ENCODE peak calls at places on chromosome 9, in eight cellular contexts. One of them, this sample, is unnamed.

GRCh38 chr9:31597977-31598376 is 786.5 kb upstream of the ACO1 start:
- DNase-seq in RWPE1: peak; percentile 91
- DNase-seq in left ventricle myocardium inferior: no peak
- DNase-seq in tibial artery: no peak
- DNase-seq in epithelial cell of esophagus: peak; percentile 94
- DNase-seq in PC-3: peak; percentile 48
- DNase-seq in transverse colon: no peak
- DNase-seq in nephron progenitor cell: no peak
- DNase-seq in this sample: no peak

GRCh38 chr9:82147798-82148440 is 159.3 kb downstream of the SPATA31D1 start:
- DNase-seq in RWPE1: no peak
- DNase-seq in left ventricle myocardium inferior: no peak
- DNase-seq in tibial artery: no peak
- DNase-seq in epithelial cell of esophagus: no peak
- DNase-seq in PC-3: no peak
- DNase-seq in transverse colon: no peak
- DNase-seq in nephron progenitor cell: no peak
- DNase-seq in this sample: no peak

GRCh38 chr9:78606011-78606410 is 309.1 kb downstream of the PSAT1 start:
- DNase-seq in RWPE1: no peak
- DNase-seq in left ventricle myocardium inferior: no peak
- DNase-seq in tibial artery: no peak
- DNase-seq in epithelial cell of esophagus: no peak
- DNase-seq in PC-3: no peak
- DNase-seq in transverse colon: no peak
- DNase-seq in nephron progenitor cell: no peak
- DNase-seq in this sample: no peak

GRCh38 chr9:89381308-89381609 is 63.0 kb downstream of the SECISBP2 start:
- DNase-seq in RWPE1: no peak
- DNase-seq in left ventricle myocardium inferior: no peak
- DNase-seq in tibial artery: no peak
- DNase-seq in epithelial cell of esophagus: no peak
- DNase-seq in PC-3: no peak
- DNase-seq in transverse colon: no peak
- DNase-seq in nephron progenitor cell: no peak
- DNase-seq in this sample: no peak

GRCh38 chr9:86854898-86855523 is 92.3 kb downstream of the GAS1 start:
- DNase-seq in RWPE1: peak; percentile 59
- DNase-seq in left ventricle myocardium inferior: no peak
- DNase-seq in tibial artery: no peak
- DNase-seq in epithelial cell of esophagus: peak; percentile 48
- DNase-seq in PC-3: peak; percentile 18
- DNase-seq in transverse colon: no peak
- DNase-seq in nephron progenitor cell: peak; percentile 72
- DNase-seq in this sample: no peak

GRCh38 chr9:130184983-130185382 is 12.8 kb downstream of the NCS1 start:
- DNase-seq in RWPE1: no peak
- DNase-seq in left ventricle myocardium inferior: no peak
- DNase-seq in tibial artery: no peak
- DNase-seq in epithelial cell of esophagus: no peak
- DNase-seq in PC-3: no peak
- DNase-seq in transverse colon: no peak
- DNase-seq in nephron progenitor cell: no peak
- DNase-seq in this sample: no peak

GRCh38 chr9:21294904-21295538 is 10.1 kb downstream of the IFNA5 start:
- DNase-seq in RWPE1: no peak
- DNase-seq in left ventricle myocardium inferior: no peak
- DNase-seq in tibial artery: no peak
- DNase-seq in epithelial cell of esophagus: no peak
- DNase-seq in PC-3: no peak
- DNase-seq in transverse colon: no peak
- DNase-seq in nephron progenitor cell: no peak
- DNase-seq in this sample: no peak

GRCh38 chr9:106717686-106718085 is 145.3 kb upstream of the ZNF462 start:
- DNase-seq in RWPE1: peak; percentile 79
- DNase-seq in left ventricle myocardium inferior: no peak
- DNase-seq in tibial artery: no peak
- DNase-seq in epithelial cell of esophagus: peak; percentile 85
- DNase-seq in PC-3: peak; percentile 78
- DNase-seq in transverse colon: no peak
- DNase-seq in nephron progenitor cell: no peak
- DNase-seq in this sample: no peak

GRCh38 chr9:133715295-133715865 is 22.8 kb downstream of the SARDH start:
- DNase-seq in RWPE1: no peak
- DNase-seq in left ventricle myocardium inferior: peak; percentile 66
- DNase-seq in tibial artery: peak; percentile 63
- DNase-seq in epithelial cell of esophagus: no peak
- DNase-seq in PC-3: no peak
- DNase-seq in transverse colon: no peak
- DNase-seq in nephron progenitor cell: no peak
- DNase-seq in this sample: no peak

GRCh38 chr9:89527084-89527483 is 29.2 kb upstream of the SEMA4D start:
- DNase-seq in RWPE1: no peak
- DNase-seq in left ventricle myocardium inferior: peak; percentile 57
- DNase-seq in tibial artery: peak; percentile 75
- DNase-seq in epithelial cell of esophagus: no peak
- DNase-seq in PC-3: no peak
- DNase-seq in transverse colon: peak; percentile 40
- DNase-seq in nephron progenitor cell: no peak
- DNase-seq in this sample: peak; percentile 68

GRCh38 chr9:272251-273213 is 57.9 kb downstream of the DOCK8 start:
- DNase-seq in RWPE1: no peak
- DNase-seq in left ventricle myocardium inferior: no peak
- DNase-seq in tibial artery: no peak
- DNase-seq in epithelial cell of esophagus: peak; percentile 3
- DNase-seq in PC-3: no peak
- DNase-seq in transverse colon: peak; percentile 60
- DNase-seq in nephron progenitor cell: no peak
- DNase-seq in this sample: no peak

GRCh38 chr9:135328485-135329417 is 150.8 kb upstream of the PPP1R26 start:
- DNase-seq in RWPE1: no peak
- DNase-seq in left ventricle myocardium inferior: no peak
- DNase-seq in tibial artery: no peak
- DNase-seq in epithelial cell of esophagus: no peak
- DNase-seq in PC-3: no peak
- DNase-seq in transverse colon: no peak
- DNase-seq in nephron progenitor cell: no peak
- DNase-seq in this sample: no peak

GRCh38 chr9:135332516-135332915 is 147.1 kb upstream of the PPP1R26 start:
- DNase-seq in RWPE1: no peak
- DNase-seq in left ventricle myocardium inferior: no peak
- DNase-seq in tibial artery: no peak
- DNase-seq in epithelial cell of esophagus: no peak
- DNase-seq in PC-3: no peak
- DNase-seq in transverse colon: no peak
- DNase-seq in nephron progenitor cell: no peak
- DNase-seq in this sample: no peak

GRCh38 chr9:135330685-135331590 is 148.6 kb upstream of the PPP1R26 start:
- DNase-seq in RWPE1: no peak
- DNase-seq in left ventricle myocardium inferior: no peak
- DNase-seq in tibial artery: no peak
- DNase-seq in epithelial cell of esophagus: no peak
- DNase-seq in PC-3: no peak
- DNase-seq in transverse colon: no peak
- DNase-seq in nephron progenitor cell: no peak
- DNase-seq in this sample: no peak

GRCh38 chr9:135330307-135330631 is 149.3 kb upstream of the PPP1R26 start:
- DNase-seq in RWPE1: no peak
- DNase-seq in left ventricle myocardium inferior: no peak
- DNase-seq in tibial artery: no peak
- DNase-seq in epithelial cell of esophagus: no peak
- DNase-seq in PC-3: no peak
- DNase-seq in transverse colon: no peak
- DNase-seq in nephron progenitor cell: no peak
- DNase-seq in this sample: no peak

GRCh38 chr9:135329571-135330306 is 149.8 kb upstream of the PPP1R26 start:
- DNase-seq in RWPE1: no peak
- DNase-seq in left ventricle myocardium inferior: no peak
- DNase-seq in tibial artery: peak; percentile 53
- DNase-seq in epithelial cell of esophagus: no peak
- DNase-seq in PC-3: no peak
- DNase-seq in transverse colon: no peak
- DNase-seq in nephron progenitor cell: peak; percentile 55
- DNase-seq in this sample: no peak
- TF ChIP-seq CTCF in RWPE1: no peak
- TF ChIP-seq CTCF in left ventricle myocardium inferior: no peak
- TF ChIP-seq CTCF in tibial artery: no peak
- TF ChIP-seq CTCF in epithelial cell of esophagus: no peak
- TF ChIP-seq CTCF in PC-3: no peak
- TF ChIP-seq CTCF in transverse colon: no peak
- TF ChIP-seq CTCF in nephron progenitor cell: no peak
- TF ChIP-seq CTCF in this sample: no peak

GRCh38 chr9:128555180-128555721 is 2.9 kb downstream of the SPTAN1 start:
- DNase-seq in RWPE1: peak; percentile 93
- DNase-seq in left ventricle myocardium inferior: no peak
- DNase-seq in tibial artery: no peak
- DNase-seq in epithelial cell of esophagus: peak; percentile 86
- DNase-seq in PC-3: peak; percentile 82
- DNase-seq in transverse colon: no peak
- DNase-seq in nephron progenitor cell: no peak
- DNase-seq in this sample: no peak

GRCh38 chr9:128556276-128556675 is 3.9 kb downstream of the SPTAN1 start:
- DNase-seq in RWPE1: no peak
- DNase-seq in left ventricle myocardium inferior: no peak
- DNase-seq in tibial artery: no peak
- DNase-seq in epithelial cell of esophagus: peak; percentile 27
- DNase-seq in PC-3: peak; percentile 62
- DNase-seq in transverse colon: no peak
- DNase-seq in nephron progenitor cell: no peak
- DNase-seq in this sample: no peak

GRCh38 chr9:128552744-128553221 is 396 bp downstream of the SPTAN1 start:
- DNase-seq in RWPE1: peak; percentile 66
- DNase-seq in left ventricle myocardium inferior: peak; percentile 59
- DNase-seq in tibial artery: peak; percentile 75
- DNase-seq in epithelial cell of esophagus: peak; percentile 36
- DNase-seq in PC-3: peak; percentile 14
- DNase-seq in transverse colon: peak; percentile 69
- DNase-seq in nephron progenitor cell: peak; percentile 85
- DNase-seq in this sample: peak; percentile 71

GRCh38 chr9:128553695-128554094 is 1.3 kb downstream of the SPTAN1 start:
- DNase-seq in RWPE1: peak; percentile 55
- DNase-seq in left ventricle myocardium inferior: no peak
- DNase-seq in tibial artery: no peak
- DNase-seq in epithelial cell of esophagus: peak; percentile 64
- DNase-seq in PC-3: peak; percentile 25
- DNase-seq in transverse colon: no peak
- DNase-seq in nephron progenitor cell: no peak
- DNase-seq in this sample: no peak

DNA sequence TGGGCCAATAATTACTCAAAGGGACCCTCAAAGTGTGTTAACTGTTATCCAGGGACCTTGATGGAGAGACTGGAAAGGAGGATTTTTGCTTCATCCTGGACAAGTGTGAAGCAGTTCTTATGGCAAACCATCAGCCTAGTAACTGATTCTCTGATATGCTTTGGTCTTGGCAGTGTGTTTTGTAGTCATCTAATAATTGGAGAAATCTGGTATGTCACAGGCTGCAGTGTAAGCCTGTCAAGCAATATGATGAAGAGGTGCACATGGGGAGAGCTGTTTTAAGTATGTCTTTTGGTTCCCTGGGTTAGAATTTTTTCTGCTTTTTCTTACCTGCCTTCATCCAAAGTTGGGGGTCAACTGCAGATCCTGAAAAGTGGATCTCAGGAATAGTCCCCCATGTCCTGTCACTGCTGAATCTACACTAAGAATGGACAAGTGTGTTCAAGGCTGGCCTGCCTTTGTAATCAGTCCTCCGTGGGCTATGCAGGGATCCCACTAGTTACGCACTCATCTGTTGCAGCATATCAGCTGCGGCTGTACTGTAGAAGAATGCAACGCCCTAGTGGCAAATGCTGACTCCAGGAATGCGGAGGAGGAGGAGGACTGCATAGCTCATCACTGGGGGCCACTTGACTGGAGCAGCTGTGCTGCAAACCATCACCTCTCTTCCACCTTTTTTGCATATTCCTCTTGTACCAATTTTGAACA is 1.9 kb downstream of the SPTAN1 start:
- DNase-seq in RWPE1: peak; percentile 95
- DNase-seq in left ventricle myocardium inferior: peak; percentile 52
- DNase-seq in tibial artery: peak; percentile 70
- DNase-seq in epithelial cell of esophagus: peak; percentile 88
- DNase-seq in PC-3: peak; percentile 81
- DNase-seq in transverse colon: peak; percentile 49
- DNase-seq in nephron progenitor cell: peak; percentile 63
- DNase-seq in this sample: no peak
- TF ChIP-seq CTCF in RWPE1: no peak
- TF ChIP-seq CTCF in left ventricle myocardium inferior: no peak
- TF ChIP-seq CTCF in tibial artery: no peak
- TF ChIP-seq CTCF in epithelial cell of esophagus: peak; percentile 25
- TF ChIP-seq CTCF in PC-3: no peak
- TF ChIP-seq CTCF in transverse colon: no peak
- TF ChIP-seq CTCF in nephron progenitor cell: no peak
- TF ChIP-seq CTCF in this sample: no peak

DNA sequence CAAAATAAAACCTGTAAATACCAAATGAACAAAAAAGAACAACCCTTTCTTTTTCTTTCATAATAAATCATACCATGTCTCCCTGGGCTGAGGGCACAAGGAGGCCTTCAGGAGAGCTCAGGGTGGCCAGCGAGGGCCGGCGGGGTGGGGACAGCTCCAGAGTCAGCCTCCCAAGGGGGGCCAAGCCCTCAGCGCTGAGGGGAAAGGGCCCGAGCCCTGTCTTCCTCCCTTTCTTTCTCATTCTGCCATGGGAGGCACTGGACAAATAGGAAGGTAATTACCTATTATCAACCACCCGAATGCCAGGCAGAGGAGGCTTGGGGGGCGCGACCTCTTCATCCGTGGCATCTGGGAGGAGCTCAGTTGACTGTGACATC is 83.5 kb downstream of the PRRT1B start:
- DNase-seq in RWPE1: no peak
- DNase-seq in left ventricle myocardium inferior: no peak
- DNase-seq in tibial artery: no peak
- DNase-seq in epithelial cell of esophagus: no peak
- DNase-seq in PC-3: no peak
- DNase-seq in transverse colon: no peak
- DNase-seq in nephron progenitor cell: no peak
- DNase-seq in this sample: no peak
- TF ChIP-seq CTCF in RWPE1: no peak
- TF ChIP-seq CTCF in left ventricle myocardium inferior: no peak
- TF ChIP-seq CTCF in tibial artery: no peak
- TF ChIP-seq CTCF in epithelial cell of esophagus: no peak
- TF ChIP-seq CTCF in PC-3: no peak
- TF ChIP-seq CTCF in transverse colon: no peak
- TF ChIP-seq CTCF in nephron progenitor cell: no peak
- TF ChIP-seq CTCF in this sample: no peak

DNA sequence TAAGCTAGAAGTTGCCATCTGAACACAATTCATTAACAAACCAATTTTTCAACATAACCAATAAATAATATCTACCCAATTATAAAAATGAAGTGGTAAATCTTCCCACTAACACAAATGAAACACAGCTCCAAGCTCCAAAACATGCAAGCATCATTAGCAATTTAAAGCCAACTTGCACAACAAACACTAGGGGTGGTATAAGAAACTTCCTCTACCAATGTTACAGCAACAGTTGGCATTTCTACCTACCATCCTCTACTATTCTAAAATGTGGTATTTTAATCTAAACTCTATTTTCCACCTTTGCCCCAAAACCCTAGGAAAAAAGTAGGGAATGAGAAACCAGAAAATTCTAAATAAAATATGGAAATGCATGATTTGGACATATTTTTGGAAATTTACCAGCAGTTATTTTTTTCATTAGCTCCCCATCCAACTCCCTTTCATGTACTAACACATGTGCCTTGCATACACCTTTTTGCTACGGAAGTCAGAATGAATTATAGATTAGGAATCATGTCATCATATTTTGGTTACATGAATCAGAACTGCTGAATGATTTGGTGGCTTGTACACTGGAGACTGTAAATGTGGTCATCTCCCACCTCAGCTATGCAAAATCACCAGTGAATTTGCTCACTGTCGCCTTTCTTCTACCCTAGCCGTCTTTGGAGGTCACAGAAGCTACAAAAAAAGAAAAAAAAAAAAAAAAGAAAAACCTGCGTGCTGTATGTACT is 4.1 kb downstream of the NR6A1 start:
- DNase-seq in RWPE1: peak; percentile 50
- DNase-seq in left ventricle myocardium inferior: no peak
- DNase-seq in tibial artery: no peak
- DNase-seq in epithelial cell of esophagus: no peak
- DNase-seq in PC-3: no peak
- DNase-seq in transverse colon: no peak
- DNase-seq in nephron progenitor cell: no peak
- DNase-seq in this sample: no peak
- TF ChIP-seq CTCF in RWPE1: peak; percentile 44
- TF ChIP-seq CTCF in left ventricle myocardium inferior: no peak
- TF ChIP-seq CTCF in tibial artery: no peak
- TF ChIP-seq CTCF in epithelial cell of esophagus: peak; percentile 28
- TF ChIP-seq CTCF in PC-3: peak; percentile 41
- TF ChIP-seq CTCF in transverse colon: no peak
- TF ChIP-seq CTCF in nephron progenitor cell: peak; percentile 20
- TF ChIP-seq CTCF in this sample: no peak

This sample was measured in ascending aorta.